ENCODE peak calls at places on chromosomes 3 and 15, in nine cellular contexts. I is A673; Q is astrocyte; L is NCI-H1417; C is epithelial cell of proximal tubule; F is tibial artery; W is activated CD4-positive, alpha-beta T cell treated with anti-CD3 and anti-CD28 coated beads, Interleukin-2, amount 50 U/mL, for 1 hour; U is AG04449; D is NCI-H510A treated with DMSO at 0.1 percent for 48 hours. S is an unnamed sample.

GRCh38 chr3:152556731-152557254 is 278.1 kb upstream of the P2RY1 start:
- DNase-seq in I (peak), Q (peak), L (no peak), C (no peak), F (peak), W (no peak), U (peak), D (no peak), S (no peak)

GRCh38 chr15:77944002-77944867 is 133.3 kb downstream of the TBC1D2B start:
- DNase-seq in I (peak), Q (peak), L (peak), C (peak), F (peak), W (peak), U (no peak), D (no peak), S (no peak)

GRCh38 chr15:72838311-72838731 is 54.8 kb upstream of the ADPGK start:
- DNase-seq in I (no peak), Q (peak), L (no peak), C (no peak), F (peak), W (no peak), U (no peak), D (no peak), S (no peak)

GRCh38 chr3:160409812-160410610 is 10.6 kb downstream of the SMC4 start:
- DNase-seq in I (no peak), Q (no peak), L (no peak), C (no peak), F (no peak), W (no peak), U (no peak), D (no peak), S (no peak)

GRCh38 chr3:147008458-147008857 is 397.9 kb downstream of the ZIC4 start:
- DNase-seq in I (no peak), Q (no peak), L (no peak), C (no peak), F (no peak), W (no peak), U (no peak), D (no peak), S (no peak)

GRCh38 chr15:92930061-92930460 is 29.9 kb downstream of the CHD2 start:
- DNase-seq in I (no peak), Q (peak), L (no peak), C (no peak), F (no peak), W (no peak), U (no peak), D (no peak), S (no peak)

GRCh38 chr15:87362531-87362930 is 894.0 kb downstream of the NTRK3 start:
- DNase-seq in I (no peak), Q (no peak), L (no peak), C (no peak), F (no peak), W (no peak), U (no peak), D (no peak), S (no peak)

GRCh38 chr15:34147371-34148140 is 45.7 kb downstream of the PGBD4 start:
- DNase-seq in I (no peak), Q (peak), L (no peak), C (no peak), F (no peak), W (no peak), U (no peak), D (no peak), S (no peak)

GRCh38 chr15:31523027-31523654 is 196.5 kb downstream of the KLF13 start:
- DNase-seq in I (no peak), Q (no peak), L (no peak), C (no peak), F (no peak), W (no peak), U (no peak), D (no peak), S (no peak)

GRCh38 chr3:46921041-46921440 is 43.5 kb downstream of the PTH1R start:
- DNase-seq in I (no peak), Q (no peak), L (no peak), C (no peak), F (peak), W (no peak), U (no peak), D (no peak), S (no peak)

GRCh38 chr3:130699765-130700164 is 46.9 kb downstream of the PIK3R4 start:
- DNase-seq in I (peak), Q (no peak), L (peak), C (no peak), F (no peak), W (no peak), U (no peak), D (peak), S (no peak)

GRCh38 chr3:13452490-13453335 is 27.4 kb upstream of the HDAC11 start:
- DNase-seq in I (peak), Q (peak), L (peak), C (no peak), F (no peak), W (peak), U (no peak), D (peak), S (peak)

GRCh38 chr3:177208746-177209145 is 11.5 kb upstream of the TBL1XR1 start:
- DNase-seq in I (no peak), Q (no peak), L (no peak), C (no peak), F (no peak), W (no peak), U (no peak), D (no peak), S (no peak)

GRCh38 chr3:87198774-87199173 is 28.3 kb upstream of the CHMP2B start:
- DNase-seq in I (peak), Q (no peak), L (no peak), C (no peak), F (no peak), W (no peak), U (no peak), D (no peak), S (no peak)

GRCh38 chr3:64209866-64210609 is 15.2 kb downstream of the PRICKLE2 start:
- DNase-seq in I (no peak), Q (peak), L (no peak), C (no peak), F (peak), W (no peak), U (no peak), D (no peak), S (no peak)

GRCh38 chr3:142288032-142288638 is 62.8 kb upstream of the GK5 start:
- DNase-seq in I (no peak), Q (no peak), L (no peak), C (no peak), F (no peak), W (no peak), U (no peak), D (no peak), S (no peak)

GRCh38 chr3:50237133-50237651 is 1.2 kb downstream of the GNAI2 start:
- DNase-seq in I (peak), Q (no peak), L (no peak), C (no peak), F (peak), W (no peak), U (no peak), D (peak), S (peak)

GRCh38 chr3:96466441-96466840 is 348.0 kb upstream of the EPHA6 start:
- DNase-seq in I (no peak), Q (no peak), L (no peak), C (no peak), F (no peak), W (no peak), U (no peak), D (no peak), S (no peak)

GRCh38 chr3:132537297-132537696 is 59.8 kb upstream of the ACKR4 start:
- DNase-seq in I (no peak), Q (no peak), L (no peak), C (no peak), F (no peak), W (no peak), U (no peak), D (no peak), S (no peak)

GRCh38 chr3:122514123-122515019 is at the start of gene KPNA1:
- DNase-seq in I (peak), Q (peak), L (peak), C (no peak), F (peak), W (peak), U (no peak), D (peak), S (peak)

GRCh38 chr15:97101572-97101971 is 771.1 kb downstream of the NR2F2 start:
- DNase-seq in I (no peak), Q (no peak), L (no peak), C (no peak), F (no peak), W (no peak), U (no peak), D (no peak), S (no peak)

GRCh38 chr3:13513913-13514517 is 33.9 kb downstream of the HDAC11 start:
- DNase-seq in I (no peak), Q (no peak), L (no peak), C (no peak), F (no peak), W (no peak), U (no peak), D (no peak), S (no peak)

GRCh38 chr3:184155644-184156521 is 706 bp downstream of the DVL3 start:
- DNase-seq in I (peak), Q (no peak), L (no peak), C (no peak), F (peak), W (peak), U (no peak), D (no peak), S (no peak)

GRCh38 chr15:99536422-99537033 is 29.3 kb upstream of the MEF2A start:
- DNase-seq in I (no peak), Q (peak), L (no peak), C (no peak), F (peak), W (no peak), U (peak), D (no peak), S (no peak)

GRCh38 chr15:69561071-69561784 is 108.6 kb downstream of the RPLP1 start:
- DNase-seq in I (no peak), Q (no peak), L (no peak), C (no peak), F (no peak), W (no peak), U (no peak), D (peak), S (no peak)

GRCh38 chr3:195302436-195302835 is 31.5 kb upstream of the XXYLT1 start:
- DNase-seq in I (no peak), Q (peak), L (no peak), C (no peak), F (no peak), W (no peak), U (peak), D (no peak), S (no peak)

GRCh38 chr3:10468611-10469354 is 36.6 kb downstream of the ATP2B2 start:
- DNase-seq in I (no peak), Q (no peak), L (no peak), C (no peak), F (no peak), W (no peak), U (no peak), D (no peak), S (no peak)

GRCh38 chr15:28107111-28107893 is 8.2 kb upstream of the OCA2 start:
- DNase-seq in I (no peak), Q (peak), L (no peak), C (no peak), F (peak), W (no peak), U (no peak), D (no peak), S (no peak)

GRCh38 chr3:126714296-126714900 is 10.4 kb downstream of the CHCHD6 start:
- DNase-seq in I (no peak), Q (no peak), L (no peak), C (no peak), F (no peak), W (no peak), U (no peak), D (no peak), S (no peak)

GRCh38 chr3:42655980-42656679 is 2.6 kb downstream of the ZBTB47 start:
- DNase-seq in I (no peak), Q (peak), L (no peak), C (no peak), F (peak), W (no peak), U (no peak), D (no peak), S (no peak)

GRCh38 chr3:20552605-20553275 is 366.7 kb upstream of the SGO1 start:
- DNase-seq in I (no peak), Q (no peak), L (no peak), C (no peak), F (no peak), W (no peak), U (no peak), D (no peak), S (no peak)

GRCh38 chr15:71742964-71743363 is 67.4 kb upstream of the NR2E3 start:
- DNase-seq in I (no peak), Q (no peak), L (no peak), C (no peak), F (no peak), W (no peak), U (no peak), D (no peak), S (no peak)

GRCh38 chr3:133987933-133988484 is 41.7 kb downstream of the SLCO2A1 start:
- DNase-seq in I (no peak), Q (no peak), L (no peak), C (no peak), F (no peak), W (no peak), U (no peak), D (peak), S (no peak)